ENCODE peak calls at places on chromosome 13, in five cellular contexts. One of them, this sample, is unnamed.

GRCh38 chr13:66138172-66138811 is 1091.8 kb downstream of the PCDH9 start:
- DNase-seq in fibroblast of lung: no peak
- DNase-seq in aorta: no peak
- DNase-seq in left ventricle myocardium inferior: no peak
- DNase-seq in upper lobe of right lung: no peak
- DNase-seq in this sample: no peak

GRCh38 chr13:28718186-28718537 is 608 bp downstream of the SLC46A3 start:
- DNase-seq in fibroblast of lung: peak; percentile 24
- DNase-seq in aorta: no peak
- DNase-seq in left ventricle myocardium inferior: no peak
- DNase-seq in upper lobe of right lung: no peak
- DNase-seq in this sample: no peak

GRCh38 chr13:44191504-44192171 is 182.0 kb upstream of the SERP2 start:
- DNase-seq in fibroblast of lung: peak; percentile 91
- DNase-seq in aorta: no peak
- DNase-seq in left ventricle myocardium inferior: no peak
- DNase-seq in upper lobe of right lung: no peak
- DNase-seq in this sample: no peak

GRCh38 chr13:71118779-71119364 is 748.1 kb downstream of the DACH1 start:
- DNase-seq in fibroblast of lung: no peak
- DNase-seq in aorta: no peak
- DNase-seq in left ventricle myocardium inferior: no peak
- DNase-seq in upper lobe of right lung: no peak
- DNase-seq in this sample: no peak

GRCh38 chr13:35621989-35622388 is 145.5 kb upstream of the MAB21L1 start:
- DNase-seq in fibroblast of lung: no peak
- DNase-seq in aorta: no peak
- DNase-seq in left ventricle myocardium inferior: no peak
- DNase-seq in upper lobe of right lung: no peak
- DNase-seq in this sample: no peak

GRCh38 chr13:27440408-27440807 is 10.0 kb downstream of the MTIF3 start:
- DNase-seq in fibroblast of lung: no peak
- DNase-seq in aorta: no peak
- DNase-seq in left ventricle myocardium inferior: no peak
- DNase-seq in upper lobe of right lung: no peak
- DNase-seq in this sample: no peak

GRCh38 chr13:46516624-46517318 is 36.2 kb upstream of the LRCH1 start:
- DNase-seq in fibroblast of lung: no peak
- DNase-seq in aorta: no peak
- DNase-seq in left ventricle myocardium inferior: no peak
- DNase-seq in upper lobe of right lung: no peak
- DNase-seq in this sample: no peak

GRCh38 chr13:92175330-92175729 is 776.9 kb downstream of the GPC5 start:
- DNase-seq in fibroblast of lung: peak; percentile 88
- DNase-seq in aorta: no peak
- DNase-seq in left ventricle myocardium inferior: no peak
- DNase-seq in upper lobe of right lung: no peak
- DNase-seq in this sample: no peak

GRCh38 chr13:93413972-93414717 is 187.5 kb downstream of the GPC6 start:
- DNase-seq in fibroblast of lung: peak; percentile 68
- DNase-seq in aorta: no peak
- DNase-seq in left ventricle myocardium inferior: no peak
- DNase-seq in upper lobe of right lung: no peak
- DNase-seq in this sample: no peak

GRCh38 chr13:46339035-46339666 is 47.9 kb downstream of the RUBCNL start:
- DNase-seq in fibroblast of lung: peak; percentile 27
- DNase-seq in aorta: peak; percentile 72
- DNase-seq in left ventricle myocardium inferior: peak; percentile 28
- DNase-seq in upper lobe of right lung: no peak
- DNase-seq in this sample: peak; percentile 23

GRCh38 chr13:106041445-106041844 is 494.0 kb downstream of the EFNB2 start:
- DNase-seq in fibroblast of lung: no peak
- DNase-seq in aorta: no peak
- DNase-seq in left ventricle myocardium inferior: no peak
- DNase-seq in upper lobe of right lung: no peak
- DNase-seq in this sample: no peak

GRCh38 chr13:46679369-46680180 is 117.4 kb downstream of the ESD start:
- DNase-seq in fibroblast of lung: peak; percentile 76
- DNase-seq in aorta: no peak
- DNase-seq in left ventricle myocardium inferior: no peak
- DNase-seq in upper lobe of right lung: no peak
- DNase-seq in this sample: no peak

GRCh38 chr13:111853766-111854165 is 213.2 kb upstream of the SOX1 start:
- DNase-seq in fibroblast of lung: no peak
- DNase-seq in aorta: no peak
- DNase-seq in left ventricle myocardium inferior: no peak
- DNase-seq in upper lobe of right lung: no peak
- DNase-seq in this sample: no peak

GRCh38 chr13:33206945-33207615 is 78.5 kb downstream of the STARD13 start:
- DNase-seq in fibroblast of lung: no peak
- DNase-seq in aorta: no peak
- DNase-seq in left ventricle myocardium inferior: no peak
- DNase-seq in upper lobe of right lung: no peak
- DNase-seq in this sample: no peak

GRCh38 chr13:21152251-21152899 is 24.0 kb downstream of the SKA3 start:
- DNase-seq in fibroblast of lung: no peak
- DNase-seq in aorta: no peak
- DNase-seq in left ventricle myocardium inferior: no peak
- DNase-seq in upper lobe of right lung: no peak
- DNase-seq in this sample: no peak

GRCh38 chr13:46738055-46738454 is 58.9 kb downstream of the ESD start:
- DNase-seq in fibroblast of lung: peak; percentile 14
- DNase-seq in aorta: no peak
- DNase-seq in left ventricle myocardium inferior: no peak
- DNase-seq in upper lobe of right lung: no peak
- DNase-seq in this sample: no peak

GRCh38 chr13:23087884-23088283 is 92.9 kb upstream of the SGCG start:
- DNase-seq in fibroblast of lung: peak; percentile 31
- DNase-seq in aorta: no peak
- DNase-seq in left ventricle myocardium inferior: no peak
- DNase-seq in upper lobe of right lung: no peak
- DNase-seq in this sample: no peak

GRCh38 chr13:44755872-44756271 is 179.7 kb upstream of the TSC22D1 start:
- DNase-seq in fibroblast of lung: peak; percentile 25
- DNase-seq in aorta: no peak
- DNase-seq in left ventricle myocardium inferior: no peak
- DNase-seq in upper lobe of right lung: no peak
- DNase-seq in this sample: no peak

GRCh38 chr13:51636349-51636890 is 52.2 kb downstream of the WDFY2 start:
- DNase-seq in fibroblast of lung: no peak
- DNase-seq in aorta: no peak
- DNase-seq in left ventricle myocardium inferior: no peak
- DNase-seq in upper lobe of right lung: no peak
- DNase-seq in this sample: no peak

GRCh38 chr13:41148421-41149283 is 16.1 kb upstream of the KBTBD6 start:
- DNase-seq in fibroblast of lung: no peak
- DNase-seq in aorta: no peak
- DNase-seq in left ventricle myocardium inferior: no peak
- DNase-seq in upper lobe of right lung: no peak
- DNase-seq in this sample: no peak

DNA sequence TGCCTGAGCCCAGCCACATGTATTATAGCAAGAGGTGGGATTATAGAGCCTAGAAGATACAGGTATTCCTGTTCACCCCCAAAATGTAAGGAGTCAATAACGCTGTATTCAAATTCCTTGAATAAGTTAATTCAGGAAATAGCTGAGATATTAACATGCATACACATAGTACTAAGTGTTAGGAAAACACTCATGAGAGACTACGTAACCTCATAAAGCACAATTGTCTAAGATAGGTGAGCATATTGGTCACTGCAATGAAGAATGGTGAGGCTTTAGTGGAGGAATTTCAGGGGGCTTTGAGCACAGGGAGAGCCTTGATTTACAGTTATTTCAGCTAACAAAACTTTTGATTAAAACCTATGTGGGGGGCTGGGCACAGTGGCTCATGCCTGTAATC is 161.6 kb downstream of the LMO7 start:
- DNase-seq in fibroblast of lung: no peak
- DNase-seq in aorta: no peak
- DNase-seq in left ventricle myocardium inferior: no peak
- DNase-seq in upper lobe of right lung: no peak
- DNase-seq in this sample: no peak
- H3K36me3 ChIP-seq in fibroblast of lung: no peaks in the 10 kb centered on the region
- H3K36me3 ChIP-seq in aorta: no peaks in the 10 kb centered on the region
- H3K36me3 ChIP-seq in left ventricle myocardium inferior: peaks cover 16% of the 10 kb centered on the region
- H3K36me3 ChIP-seq in upper lobe of right lung: peaks cover 34% of the 10 kb centered on the region
- H3K36me3 ChIP-seq in this sample: peaks cover 66% of the 10 kb centered on the region

GRCh38 chr13:113591750-113592149 is 7.2 kb downstream of the TFDP1 start:
- DNase-seq in fibroblast of lung: no peak
- DNase-seq in aorta: no peak
- DNase-seq in left ventricle myocardium inferior: no peak
- DNase-seq in upper lobe of right lung: peak; percentile 44
- DNase-seq in this sample: peak; percentile 12
- H3K36me3 ChIP-seq in fibroblast of lung: peaks cover 19% of the 10 kb centered on the region
- H3K36me3 ChIP-seq in aorta: no peaks in the 10 kb centered on the region
- H3K36me3 ChIP-seq in left ventricle myocardium inferior: peaks cover 9% of the 10 kb centered on the region
- H3K36me3 ChIP-seq in upper lobe of right lung: peaks cover 2% of the 10 kb centered on the region
- H3K36me3 ChIP-seq in this sample: peaks cover 1% of the 10 kb centered on the region

GRCh38 chr13:20073775-20074174 is 87.1 kb downstream of the GJA3 start:
- DNase-seq in fibroblast of lung: no peak
- DNase-seq in aorta: no peak
- DNase-seq in left ventricle myocardium inferior: no peak
- DNase-seq in upper lobe of right lung: no peak
- DNase-seq in this sample: no peak
- H3K36me3 ChIP-seq in fibroblast of lung: no peaks in the 10 kb centered on the region
- H3K36me3 ChIP-seq in aorta: no peaks in the 10 kb centered on the region
- H3K36me3 ChIP-seq in left ventricle myocardium inferior: peaks cover 30% of the 10 kb centered on the region
- H3K36me3 ChIP-seq in upper lobe of right lung: peaks cover 82% of the 10 kb centered on the region
- H3K36me3 ChIP-seq in this sample: no peaks in the 10 kb centered on the region

GRCh38 chr13:40052954-40053353 is 397.5 kb downstream of the COG6 start:
- DNase-seq in fibroblast of lung: no peak
- DNase-seq in aorta: no peak
- DNase-seq in left ventricle myocardium inferior: no peak
- DNase-seq in upper lobe of right lung: no peak
- DNase-seq in this sample: no peak
- H3K36me3 ChIP-seq in fibroblast of lung: no peaks in the 10 kb centered on the region
- H3K36me3 ChIP-seq in aorta: no peaks in the 10 kb centered on the region
- H3K36me3 ChIP-seq in left ventricle myocardium inferior: no peaks in the 10 kb centered on the region
- H3K36me3 ChIP-seq in upper lobe of right lung: no peaks in the 10 kb centered on the region
- H3K36me3 ChIP-seq in this sample: no peaks in the 10 kb centered on the region

This sample was measured in psoas muscle.